ENCODE peak calls at places on chromosomes 16 and 17, in nine cellular contexts. One of them, this sample, is unnamed.

GRCh38 chr17:9239260-9239820 is 218.0 kb downstream of the NTN1 start:
- DNase-seq in MM.1S: no peak
- DNase-seq in GM06990: no peak
- DNase-seq in A549: no peak
- DNase-seq in mesothelial cell of epicardium: no peak
- DNase-seq in pancreas: no peak
- DNase-seq in foreskin fibroblast: no peak
- DNase-seq in fibroblast of pulmonary artery: no peak
- DNase-seq in stomach: peak
- DNase-seq in this sample: no peak

GRCh38 chr17:5933430-5933829 is 136.7 kb upstream of the WSCD1 start:
- DNase-seq in MM.1S: peak
- DNase-seq in GM06990: no peak
- DNase-seq in A549: no peak
- DNase-seq in mesothelial cell of epicardium: no peak
- DNase-seq in pancreas: no peak
- DNase-seq in foreskin fibroblast: no peak
- DNase-seq in fibroblast of pulmonary artery: no peak
- DNase-seq in stomach: no peak
- DNase-seq in this sample: no peak

GRCh38 chr17:17107891-17108680 is 65.8 kb downstream of the MPRIP start:
- DNase-seq in MM.1S: no peak
- DNase-seq in GM06990: no peak
- DNase-seq in A549: no peak
- DNase-seq in mesothelial cell of epicardium: no peak
- DNase-seq in pancreas: no peak
- DNase-seq in foreskin fibroblast: no peak
- DNase-seq in fibroblast of pulmonary artery: no peak
- DNase-seq in stomach: peak
- DNase-seq in this sample: no peak

GRCh38 chr16:58123896-58124600 is 5.1 kb downstream of the CFAP20 start:
- DNase-seq in MM.1S: no peak
- DNase-seq in GM06990: no peak
- DNase-seq in A549: no peak
- DNase-seq in mesothelial cell of epicardium: no peak
- DNase-seq in pancreas: no peak
- DNase-seq in foreskin fibroblast: no peak
- DNase-seq in fibroblast of pulmonary artery: no peak
- DNase-seq in stomach: no peak
- DNase-seq in this sample: no peak

GRCh38 chr17:72342582-72343527 is 222.0 kb downstream of the SOX9 start:
- DNase-seq in MM.1S: no peak
- DNase-seq in GM06990: no peak
- DNase-seq in A549: no peak
- DNase-seq in mesothelial cell of epicardium: no peak
- DNase-seq in pancreas: peak
- DNase-seq in foreskin fibroblast: no peak
- DNase-seq in fibroblast of pulmonary artery: peak
- DNase-seq in stomach: no peak
- DNase-seq in this sample: no peak

GRCh38 chr17:42311240-42312034 is 23.1 kb downstream of the STAT5A start:
- DNase-seq in MM.1S: no peak
- DNase-seq in GM06990: no peak
- DNase-seq in A549: no peak
- DNase-seq in mesothelial cell of epicardium: peak
- DNase-seq in pancreas: no peak
- DNase-seq in foreskin fibroblast: peak
- DNase-seq in fibroblast of pulmonary artery: peak
- DNase-seq in stomach: peak
- DNase-seq in this sample: no peak

GRCh38 chr16:50279142-50279865 is 13.0 kb downstream of the ADCY7 start:
- DNase-seq in MM.1S: no peak
- DNase-seq in GM06990: peak
- DNase-seq in A549: no peak
- DNase-seq in mesothelial cell of epicardium: no peak
- DNase-seq in pancreas: peak
- DNase-seq in foreskin fibroblast: no peak
- DNase-seq in fibroblast of pulmonary artery: no peak
- DNase-seq in stomach: peak
- DNase-seq in this sample: no peak

GRCh38 chr17:9256361-9256943 is 235.1 kb downstream of the NTN1 start:
- DNase-seq in MM.1S: no peak
- DNase-seq in GM06990: no peak
- DNase-seq in A549: no peak
- DNase-seq in mesothelial cell of epicardium: no peak
- DNase-seq in pancreas: no peak
- DNase-seq in foreskin fibroblast: no peak
- DNase-seq in fibroblast of pulmonary artery: no peak
- DNase-seq in stomach: no peak
- DNase-seq in this sample: no peak

GRCh38 chr16:11025120-11025531 is 80.8 kb downstream of the CLEC16A start:
- DNase-seq in MM.1S: peak
- DNase-seq in GM06990: peak
- DNase-seq in A549: no peak
- DNase-seq in mesothelial cell of epicardium: no peak
- DNase-seq in pancreas: no peak
- DNase-seq in foreskin fibroblast: no peak
- DNase-seq in fibroblast of pulmonary artery: no peak
- DNase-seq in stomach: no peak
- DNase-seq in this sample: peak

GRCh38 chr16:11020792-11021440 is 76.6 kb downstream of the CLEC16A start:
- DNase-seq in MM.1S: no peak
- DNase-seq in GM06990: no peak
- DNase-seq in A549: no peak
- DNase-seq in mesothelial cell of epicardium: no peak
- DNase-seq in pancreas: no peak
- DNase-seq in foreskin fibroblast: no peak
- DNase-seq in fibroblast of pulmonary artery: no peak
- DNase-seq in stomach: no peak
- DNase-seq in this sample: no peak

GRCh38 chr16:11022002-11022401 is 77.6 kb downstream of the CLEC16A start:
- DNase-seq in MM.1S: no peak
- DNase-seq in GM06990: no peak
- DNase-seq in A549: no peak
- DNase-seq in mesothelial cell of epicardium: no peak
- DNase-seq in pancreas: no peak
- DNase-seq in foreskin fibroblast: no peak
- DNase-seq in fibroblast of pulmonary artery: no peak
- DNase-seq in stomach: no peak
- DNase-seq in this sample: no peak

GRCh38 chr16:11024333-11025053 is 80.1 kb downstream of the CLEC16A start:
- DNase-seq in MM.1S: no peak
- DNase-seq in GM06990: no peak
- DNase-seq in A549: peak
- DNase-seq in mesothelial cell of epicardium: no peak
- DNase-seq in pancreas: no peak
- DNase-seq in foreskin fibroblast: no peak
- DNase-seq in fibroblast of pulmonary artery: no peak
- DNase-seq in stomach: no peak
- DNase-seq in this sample: no peak

GRCh38 chr16:11023640-11024039 is 79.3 kb downstream of the CLEC16A start:
- DNase-seq in MM.1S: no peak
- DNase-seq in GM06990: no peak
- DNase-seq in A549: no peak
- DNase-seq in mesothelial cell of epicardium: no peak
- DNase-seq in pancreas: no peak
- DNase-seq in foreskin fibroblast: no peak
- DNase-seq in fibroblast of pulmonary artery: no peak
- DNase-seq in stomach: no peak
- DNase-seq in this sample: no peak
- TF ChIP-seq CTCF in MM.1S: no peak
- TF ChIP-seq CTCF in GM06990: no peak
- TF ChIP-seq CTCF in A549: no peak
- TF ChIP-seq CTCF in mesothelial cell of epicardium: no peak
- TF ChIP-seq CTCF in pancreas: no peak
- TF ChIP-seq CTCF in foreskin fibroblast: no peak
- TF ChIP-seq CTCF in fibroblast of pulmonary artery: no peak
- TF ChIP-seq CTCF in stomach: no peak
- TF ChIP-seq CTCF in this sample: no peak

GRCh38 chr17:28119560-28119959 is 77.1 kb downstream of the NLK start:
- DNase-seq in MM.1S: no peak
- DNase-seq in GM06990: no peak
- DNase-seq in A549: no peak
- DNase-seq in mesothelial cell of epicardium: no peak
- DNase-seq in pancreas: no peak
- DNase-seq in foreskin fibroblast: no peak
- DNase-seq in fibroblast of pulmonary artery: no peak
- DNase-seq in stomach: no peak
- DNase-seq in this sample: no peak

GRCh38 chr17:28119049-28119448 is 76.6 kb downstream of the NLK start:
- DNase-seq in MM.1S: no peak
- DNase-seq in GM06990: no peak
- DNase-seq in A549: no peak
- DNase-seq in mesothelial cell of epicardium: no peak
- DNase-seq in pancreas: no peak
- DNase-seq in foreskin fibroblast: no peak
- DNase-seq in fibroblast of pulmonary artery: no peak
- DNase-seq in stomach: no peak
- DNase-seq in this sample: no peak

GRCh38 chr17:28118362-28118761 is 75.9 kb downstream of the NLK start:
- DNase-seq in MM.1S: peak
- DNase-seq in GM06990: no peak
- DNase-seq in A549: no peak
- DNase-seq in mesothelial cell of epicardium: no peak
- DNase-seq in pancreas: no peak
- DNase-seq in foreskin fibroblast: no peak
- DNase-seq in fibroblast of pulmonary artery: no peak
- DNase-seq in stomach: no peak
- DNase-seq in this sample: no peak

GRCh38 chr17:28117304-28117703 is 74.8 kb downstream of the NLK start:
- DNase-seq in MM.1S: peak
- DNase-seq in GM06990: no peak
- DNase-seq in A549: no peak
- DNase-seq in mesothelial cell of epicardium: no peak
- DNase-seq in pancreas: no peak
- DNase-seq in foreskin fibroblast: no peak
- DNase-seq in fibroblast of pulmonary artery: no peak
- DNase-seq in stomach: no peak
- DNase-seq in this sample: no peak

DNA sequence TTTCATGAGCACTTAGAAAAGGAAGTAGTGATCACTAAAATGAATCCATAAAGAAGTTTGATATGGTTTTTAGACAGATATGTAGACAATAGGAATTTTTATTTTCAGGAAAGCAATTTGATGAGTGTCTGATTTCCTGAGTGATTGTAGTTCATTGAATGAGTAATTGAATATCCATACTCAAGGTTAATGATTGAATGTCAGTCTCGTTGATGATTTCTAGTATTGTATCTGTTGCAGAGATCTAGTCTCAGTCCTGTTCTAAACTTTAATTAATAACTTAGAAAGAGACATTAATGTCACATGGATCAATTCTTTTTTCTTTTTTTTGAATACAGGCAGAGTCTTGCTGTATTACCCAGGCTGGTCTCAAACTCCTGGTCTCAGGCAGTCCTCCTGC is 78.3 kb downstream of the NLK start:
- DNase-seq in MM.1S: no peak
- DNase-seq in GM06990: no peak
- DNase-seq in A549: no peak
- DNase-seq in mesothelial cell of epicardium: no peak
- DNase-seq in pancreas: no peak
- DNase-seq in foreskin fibroblast: no peak
- DNase-seq in fibroblast of pulmonary artery: no peak
- DNase-seq in stomach: no peak
- DNase-seq in this sample: no peak
- TF ChIP-seq CTCF in MM.1S: no peak
- TF ChIP-seq CTCF in GM06990: no peak
- TF ChIP-seq CTCF in A549: no peak
- TF ChIP-seq CTCF in mesothelial cell of epicardium: no peak
- TF ChIP-seq CTCF in pancreas: no peak
- TF ChIP-seq CTCF in foreskin fibroblast: no peak
- TF ChIP-seq CTCF in fibroblast of pulmonary artery: no peak
- TF ChIP-seq CTCF in stomach: no peak
- TF ChIP-seq CTCF in this sample: no peak

GRCh38 chr17:39867084-39867890 is 715 bp upstream of the ZPBP2 start:
- DNase-seq in MM.1S: peak
- DNase-seq in GM06990: peak
- DNase-seq in A549: no peak
- DNase-seq in mesothelial cell of epicardium: no peak
- DNase-seq in pancreas: no peak
- DNase-seq in foreskin fibroblast: no peak
- DNase-seq in fibroblast of pulmonary artery: no peak
- DNase-seq in stomach: no peak
- DNase-seq in this sample: peak

GRCh38 chr17:39861235-39861634 is 2.9 kb downstream of the IKZF3 start:
- DNase-seq in MM.1S: peak
- DNase-seq in GM06990: no peak
- DNase-seq in A549: no peak
- DNase-seq in mesothelial cell of epicardium: no peak
- DNase-seq in pancreas: no peak
- DNase-seq in foreskin fibroblast: no peak
- DNase-seq in fibroblast of pulmonary artery: no peak
- DNase-seq in stomach: no peak
- DNase-seq in this sample: no peak

GRCh38 chr17:39863244-39863917 is 731 bp downstream of the IKZF3 start:
- DNase-seq in MM.1S: no peak
- DNase-seq in GM06990: no peak
- DNase-seq in A549: no peak
- DNase-seq in mesothelial cell of epicardium: no peak
- DNase-seq in pancreas: no peak
- DNase-seq in foreskin fibroblast: no peak
- DNase-seq in fibroblast of pulmonary artery: no peak
- DNase-seq in stomach: no peak
- DNase-seq in this sample: no peak

GRCh38 chr17:39866013-39866730 is 1.8 kb upstream of the ZPBP2 start:
- DNase-seq in MM.1S: no peak
- DNase-seq in GM06990: no peak
- DNase-seq in A549: no peak
- DNase-seq in mesothelial cell of epicardium: no peak
- DNase-seq in pancreas: no peak
- DNase-seq in foreskin fibroblast: no peak
- DNase-seq in fibroblast of pulmonary artery: no peak
- DNase-seq in stomach: no peak
- DNase-seq in this sample: no peak

GRCh38 chr17:39863918-39864746 is at the start of gene IKZF3:
- DNase-seq in MM.1S: peak
- DNase-seq in GM06990: peak
- DNase-seq in A549: peak
- DNase-seq in mesothelial cell of epicardium: peak
- DNase-seq in pancreas: peak
- DNase-seq in foreskin fibroblast: peak
- DNase-seq in fibroblast of pulmonary artery: peak
- DNase-seq in stomach: peak
- DNase-seq in this sample: peak
- TF ChIP-seq CTCF in MM.1S: peak
- TF ChIP-seq CTCF in GM06990: peak
- TF ChIP-seq CTCF in A549: no peak
- TF ChIP-seq CTCF in mesothelial cell of epicardium: no peak
- TF ChIP-seq CTCF in pancreas: no peak
- TF ChIP-seq CTCF in foreskin fibroblast: no peak
- TF ChIP-seq CTCF in fibroblast of pulmonary artery: no peak
- TF ChIP-seq CTCF in stomach: no peak
- TF ChIP-seq CTCF in this sample: peak

GRCh38 chr16:56520251-56520577 is 390 bp upstream of the BBS2 start:
- DNase-seq in MM.1S: no peak
- DNase-seq in GM06990: no peak
- DNase-seq in A549: no peak
- DNase-seq in mesothelial cell of epicardium: no peak
- DNase-seq in pancreas: no peak
- DNase-seq in foreskin fibroblast: no peak
- DNase-seq in fibroblast of pulmonary artery: no peak
- DNase-seq in stomach: no peak
- DNase-seq in this sample: no peak

GRCh38 chr16:56518435-56518834 is 1.4 kb downstream of the BBS2 start:
- DNase-seq in MM.1S: no peak
- DNase-seq in GM06990: no peak
- DNase-seq in A549: no peak
- DNase-seq in mesothelial cell of epicardium: no peak
- DNase-seq in pancreas: no peak
- DNase-seq in foreskin fibroblast: no peak
- DNase-seq in fibroblast of pulmonary artery: no peak
- DNase-seq in stomach: no peak
- DNase-seq in this sample: no peak

GRCh38 chr16:56517206-56517605 is 2.6 kb downstream of the BBS2 start:
- DNase-seq in MM.1S: no peak
- DNase-seq in GM06990: no peak
- DNase-seq in A549: no peak
- DNase-seq in mesothelial cell of epicardium: no peak
- DNase-seq in pancreas: no peak
- DNase-seq in foreskin fibroblast: no peak
- DNase-seq in fibroblast of pulmonary artery: no peak
- DNase-seq in stomach: no peak
- DNase-seq in this sample: no peak

GRCh38 chr16:56515665-56516064 is 4.2 kb downstream of the BBS2 start:
- DNase-seq in MM.1S: no peak
- DNase-seq in GM06990: no peak
- DNase-seq in A549: no peak
- DNase-seq in mesothelial cell of epicardium: no peak
- DNase-seq in pancreas: no peak
- DNase-seq in foreskin fibroblast: no peak
- DNase-seq in fibroblast of pulmonary artery: no peak
- DNase-seq in stomach: no peak
- DNase-seq in this sample: no peak

GRCh38 chr16:56519459-56520250 is at the start of gene BBS2:
- DNase-seq in MM.1S: peak
- DNase-seq in GM06990: peak
- DNase-seq in A549: peak
- DNase-seq in mesothelial cell of epicardium: peak
- DNase-seq in pancreas: peak
- DNase-seq in foreskin fibroblast: peak
- DNase-seq in fibroblast of pulmonary artery: peak
- DNase-seq in stomach: peak
- DNase-seq in this sample: peak
- TF ChIP-seq CTCF in MM.1S: no peak
- TF ChIP-seq CTCF in GM06990: no peak
- TF ChIP-seq CTCF in A549: no peak
- TF ChIP-seq CTCF in mesothelial cell of epicardium: no peak
- TF ChIP-seq CTCF in pancreas: no peak
- TF ChIP-seq CTCF in foreskin fibroblast: no peak
- TF ChIP-seq CTCF in fibroblast of pulmonary artery: no peak
- TF ChIP-seq CTCF in stomach: no peak
- TF ChIP-seq CTCF in this sample: no peak

This sample was measured in GM10248.